ENCODE peak calls at places on chromosomes 4 and X, in six cellular contexts. One of them, this sample, is unnamed.

GRCh38 chr4:173301518-173302201 is 32.5 kb downstream of the HMGB2 start:
- DNase-seq in H1: no peak
- DNase-seq in tibial nerve: no peak
- DNase-seq in AG09309: no peak
- DNase-seq in brain microvascular endothelial cell: peak; percentile 39
- DNase-seq in heart left ventricle: no peak
- DNase-seq in this sample: peak; percentile 9

GRCh38 chr4:8698341-8699062 is 105.9 kb downstream of the CPZ start:
- DNase-seq in brain microvascular endothelial cell: no peak
- DNase-seq in heart left ventricle: no peak
- DNase-seq in H1: peak; percentile 32
- DNase-seq in AG09309: no peak
- DNase-seq in tibial nerve: no peak
- DNase-seq in this sample: no peak

GRCh38 chrX:24392709-24393108 is 32.3 kb downstream of the SUPT20HL1 start:
- DNase-seq in AG09309: no peak
- DNase-seq in brain microvascular endothelial cell: no peak
- DNase-seq in tibial nerve: no peak
- DNase-seq in H1: no peak
- DNase-seq in heart left ventricle: no peak
- DNase-seq in this sample: no peak

GRCh38 chrX:14963447-14964236 is 90.4 kb downstream of the MOSPD2 start:
- DNase-seq in brain microvascular endothelial cell: peak; percentile 9
- DNase-seq in H1: no peak
- DNase-seq in heart left ventricle: no peak
- DNase-seq in tibial nerve: no peak
- DNase-seq in AG09309: peak; percentile 38
- DNase-seq in this sample: no peak

GRCh38 chrX:110123331-110123782 is 120.4 kb downstream of the TMEM164 start:
- DNase-seq in heart left ventricle: no peak
- DNase-seq in H1: no peak
- DNase-seq in tibial nerve: no peak
- DNase-seq in brain microvascular endothelial cell: peak; percentile 4
- DNase-seq in AG09309: no peak
- DNase-seq in this sample: peak; percentile 66

GRCh38 chr4:120977435-120977997 is 55.0 kb upstream of the PRDM5 start:
- DNase-seq in tibial nerve: peak; percentile 7
- DNase-seq in brain microvascular endothelial cell: peak; percentile 63
- DNase-seq in AG09309: peak; percentile 52
- DNase-seq in heart left ventricle: no peak
- DNase-seq in H1: no peak
- DNase-seq in this sample: peak; percentile 24

GRCh38 chrX:110175146-110175545 is 142.7 kb downstream of the AMMECR1 start:
- DNase-seq in heart left ventricle: no peak
- DNase-seq in AG09309: no peak
- DNase-seq in H1: no peak
- DNase-seq in tibial nerve: no peak
- DNase-seq in brain microvascular endothelial cell: no peak
- DNase-seq in this sample: no peak

GRCh38 chr4:145863191-145863590 is 75.4 kb downstream of the ZNF827 start:
- DNase-seq in heart left ventricle: no peak
- DNase-seq in AG09309: no peak
- DNase-seq in H1: no peak
- DNase-seq in brain microvascular endothelial cell: no peak
- DNase-seq in tibial nerve: no peak
- DNase-seq in this sample: no peak

GRCh38 chrX:111868726-111869638 is 7.0 kb upstream of the TRPC5OS start:
- DNase-seq in heart left ventricle: no peak
- DNase-seq in AG09309: no peak
- DNase-seq in H1: no peak
- DNase-seq in brain microvascular endothelial cell: no peak
- DNase-seq in tibial nerve: no peak
- DNase-seq in this sample: no peak

GRCh38 chr4:91035276-91035675 is 908.1 kb downstream of the CCSER1 start:
- DNase-seq in heart left ventricle: no peak
- DNase-seq in AG09309: no peak
- DNase-seq in tibial nerve: no peak
- DNase-seq in brain microvascular endothelial cell: no peak
- DNase-seq in H1: no peak
- DNase-seq in this sample: no peak

GRCh38 chr4:46992338-46992737 is 1.0 kb downstream of the GABRA4 start:
- DNase-seq in AG09309: no peak
- DNase-seq in heart left ventricle: no peak
- DNase-seq in tibial nerve: no peak
- DNase-seq in H1: no peak
- DNase-seq in brain microvascular endothelial cell: no peak
- DNase-seq in this sample: no peak

GRCh38 chrX:24874604-24875247 is 141.0 kb downstream of the ARX start:
- DNase-seq in brain microvascular endothelial cell: no peak
- DNase-seq in tibial nerve: no peak
- DNase-seq in H1: no peak
- DNase-seq in AG09309: no peak
- DNase-seq in heart left ventricle: no peak
- DNase-seq in this sample: no peak

GRCh38 chr4:20272411-20272872 is 20.7 kb downstream of the SLIT2 start:
- DNase-seq in H1: no peak
- DNase-seq in tibial nerve: no peak
- DNase-seq in heart left ventricle: no peak
- DNase-seq in AG09309: no peak
- DNase-seq in brain microvascular endothelial cell: no peak
- DNase-seq in this sample: no peak

GRCh38 chr4:156870166-156870565 is 101.4 kb downstream of the PDGFC start:
- DNase-seq in brain microvascular endothelial cell: no peak
- DNase-seq in H1: no peak
- DNase-seq in AG09309: no peak
- DNase-seq in tibial nerve: no peak
- DNase-seq in heart left ventricle: no peak
- DNase-seq in this sample: no peak

GRCh38 chr4:61443813-61444510 is 243.8 kb downstream of the ADGRL3 start:
- DNase-seq in tibial nerve: no peak
- DNase-seq in AG09309: no peak
- DNase-seq in brain microvascular endothelial cell: peak; percentile 69
- DNase-seq in H1: no peak
- DNase-seq in heart left ventricle: no peak
- DNase-seq in this sample: peak; percentile 63
- H3K4me3 ChIP-seq in tibial nerve: no peak overlapping the region
- H3K4me3 ChIP-seq in AG09309: no peak overlapping the region
- H3K4me3 ChIP-seq in brain microvascular endothelial cell: no peak overlapping the region
- H3K4me3 ChIP-seq in H1: no peak overlapping the region
- H3K4me3 ChIP-seq in heart left ventricle: no peak overlapping the region
- H3K4me3 ChIP-seq in this sample: peak overlapping the region; percentile 18

DNA sequence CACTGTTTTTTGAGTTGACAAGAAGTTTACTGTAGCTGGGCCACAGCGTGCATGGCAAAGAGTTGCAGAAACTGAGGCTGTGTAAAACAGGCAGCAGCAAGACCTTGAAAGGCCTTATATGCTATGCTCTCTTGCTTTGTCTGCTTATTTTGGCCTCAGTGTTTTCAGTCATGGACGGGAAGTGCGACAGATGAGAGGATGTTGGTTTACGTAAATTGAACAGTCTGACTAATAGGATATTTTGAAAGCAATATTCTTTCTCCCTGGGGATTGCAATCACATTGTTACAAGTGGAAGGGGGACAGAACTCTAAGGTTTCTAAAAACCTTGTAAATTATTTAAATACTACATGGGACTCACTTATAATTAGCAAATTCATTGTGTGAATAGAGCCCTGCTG is 32.2 kb upstream of the MAGEA10 start:
- DNase-seq in brain microvascular endothelial cell: peak; percentile 47
- DNase-seq in H1: no peak
- DNase-seq in AG09309: no peak
- DNase-seq in tibial nerve: no peak
- DNase-seq in heart left ventricle: no peak
- DNase-seq in this sample: no peak
- H3K4me3 ChIP-seq in brain microvascular endothelial cell: no peak overlapping the region
- H3K4me3 ChIP-seq in H1: no peak overlapping the region
- H3K4me3 ChIP-seq in AG09309: no peak overlapping the region
- H3K4me3 ChIP-seq in tibial nerve: no peak overlapping the region
- H3K4me3 ChIP-seq in heart left ventricle: no peak overlapping the region
- H3K4me3 ChIP-seq in this sample: no peak overlapping the region

DNA sequence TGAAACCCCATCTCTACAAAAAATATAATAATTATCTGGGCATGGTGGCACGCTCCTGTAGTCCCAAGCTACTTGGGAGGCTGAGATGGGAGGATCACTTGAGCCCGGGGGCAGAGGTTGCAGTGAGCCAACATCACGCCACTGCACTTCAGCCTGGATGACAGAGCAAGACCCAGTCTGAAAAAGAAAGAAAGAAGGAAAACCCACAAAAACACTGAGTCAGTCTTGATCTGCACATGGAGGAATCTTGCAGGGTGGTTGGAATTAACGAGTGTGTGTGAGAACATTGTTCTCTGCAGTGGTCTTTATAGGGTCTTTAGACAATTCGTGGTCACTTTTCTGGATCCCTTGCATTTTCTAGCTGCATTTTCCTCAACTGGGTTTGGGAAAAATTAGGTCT is 23.2 kb downstream of the ADD1 start:
- DNase-seq in tibial nerve: no peak
- DNase-seq in heart left ventricle: no peak
- DNase-seq in brain microvascular endothelial cell: peak; percentile 59
- DNase-seq in AG09309: no peak
- DNase-seq in H1: no peak
- DNase-seq in this sample: no peak
- H3K4me3 ChIP-seq in tibial nerve: no peak overlapping the region
- H3K4me3 ChIP-seq in heart left ventricle: no peak overlapping the region
- H3K4me3 ChIP-seq in brain microvascular endothelial cell: no peak overlapping the region
- H3K4me3 ChIP-seq in AG09309: no peak overlapping the region
- H3K4me3 ChIP-seq in H1: no peak overlapping the region
- H3K4me3 ChIP-seq in this sample: no peak overlapping the region

GRCh38 chr4:168643083-168643795 is 146.4 kb downstream of the PALLD start:
- DNase-seq in AG09309: no peak
- DNase-seq in heart left ventricle: no peak
- DNase-seq in tibial nerve: no peak
- DNase-seq in H1: no peak
- DNase-seq in brain microvascular endothelial cell: no peak
- DNase-seq in this sample: no peak
- H3K4me3 ChIP-seq in AG09309: no peak overlapping the region
- H3K4me3 ChIP-seq in heart left ventricle: no peak overlapping the region
- H3K4me3 ChIP-seq in tibial nerve: no peak overlapping the region
- H3K4me3 ChIP-seq in H1: no peak overlapping the region
- H3K4me3 ChIP-seq in brain microvascular endothelial cell: no peak overlapping the region
- H3K4me3 ChIP-seq in this sample: no peak overlapping the region

GRCh38 chr4:183399166-183399565 is 45.3 kb upstream of the CDKN2AIP start:
- DNase-seq in AG09309: no peak
- DNase-seq in heart left ventricle: no peak
- DNase-seq in brain microvascular endothelial cell: no peak
- DNase-seq in tibial nerve: no peak
- DNase-seq in H1: no peak
- DNase-seq in this sample: no peak
- H3K4me3 ChIP-seq in AG09309: no peak overlapping the region
- H3K4me3 ChIP-seq in heart left ventricle: no peak overlapping the region
- H3K4me3 ChIP-seq in brain microvascular endothelial cell: peak overlapping the region; percentile 59
- H3K4me3 ChIP-seq in tibial nerve: no peak overlapping the region
- H3K4me3 ChIP-seq in H1: peak overlapping the region; percentile 1
- H3K4me3 ChIP-seq in this sample: no peak overlapping the region

GRCh38 chr4:183416878-183417277 is 27.6 kb upstream of the CDKN2AIP start:
- DNase-seq in brain microvascular endothelial cell: no peak
- DNase-seq in AG09309: no peak
- DNase-seq in heart left ventricle: no peak
- DNase-seq in tibial nerve: no peak
- DNase-seq in H1: no peak
- DNase-seq in this sample: no peak
- H3K4me3 ChIP-seq in brain microvascular endothelial cell: no peak overlapping the region
- H3K4me3 ChIP-seq in AG09309: no peak overlapping the region
- H3K4me3 ChIP-seq in heart left ventricle: no peak overlapping the region
- H3K4me3 ChIP-seq in tibial nerve: no peak overlapping the region
- H3K4me3 ChIP-seq in H1: no peak overlapping the region
- H3K4me3 ChIP-seq in this sample: no peak overlapping the region

DNA sequence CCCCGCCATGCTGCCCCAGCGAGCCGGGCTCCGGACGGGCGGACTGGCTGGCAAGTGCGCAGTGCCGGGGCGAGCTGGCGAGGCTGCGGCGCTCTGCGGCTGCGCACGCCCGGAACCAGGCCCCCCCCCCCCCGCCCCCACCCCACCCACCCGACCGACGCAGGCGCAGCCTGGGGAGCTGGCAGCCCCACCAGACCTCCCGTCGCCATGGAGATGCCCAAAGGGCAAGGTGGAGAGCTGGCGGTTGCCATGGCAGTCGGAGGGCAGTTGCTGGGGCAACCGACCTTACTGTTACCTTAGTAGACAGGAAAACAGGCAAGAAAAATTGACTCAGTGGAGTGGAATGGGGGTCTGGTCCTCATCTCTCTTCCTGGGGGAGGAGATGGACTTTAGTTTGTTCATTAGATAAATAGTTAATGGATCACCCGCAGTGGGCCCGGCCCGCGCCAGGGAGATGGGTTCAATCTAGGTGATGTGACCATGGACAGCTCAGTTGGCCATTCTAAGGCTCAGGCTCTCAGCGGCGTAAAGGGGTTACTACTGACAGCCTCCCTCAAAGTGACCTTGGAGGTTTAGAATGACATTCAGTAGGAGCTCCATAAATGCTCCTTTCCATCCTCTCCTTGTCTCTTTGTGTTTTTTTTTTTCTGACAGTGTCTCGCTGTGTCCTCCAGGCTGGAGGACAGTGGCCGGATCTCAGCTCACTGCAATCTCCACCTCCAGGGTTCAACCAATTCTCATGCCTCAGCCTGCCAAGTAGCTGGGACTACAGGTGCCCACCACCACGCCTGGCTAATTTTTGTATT is at the start of gene PCSK1N:
- DNase-seq in tibial nerve: no peak
- DNase-seq in AG09309: no peak
- DNase-seq in brain microvascular endothelial cell: no peak
- DNase-seq in H1: no peak
- DNase-seq in heart left ventricle: no peak
- DNase-seq in this sample: no peak
- H3K4me3 ChIP-seq in tibial nerve: no peak within 1 kb of the TSS
- H3K4me3 ChIP-seq in AG09309: no peak within 1 kb of the TSS
- H3K4me3 ChIP-seq in brain microvascular endothelial cell: peak within 1 kb of the TSS; percentile 9
- H3K4me3 ChIP-seq in H1: peak within 1 kb of the TSS; percentile 30
- H3K4me3 ChIP-seq in heart left ventricle: no peak within 1 kb of the TSS
- H3K4me3 ChIP-seq in this sample: peak within 1 kb of the TSS; percentile 30